ENCODE peak calls at places on chromosome 3, in five cellular contexts. G is transverse colon, X is GM12878, O is HCT116, E is suprapubic skin. Q is an unnamed sample.

GRCh38 chr3:20729185-20729584 is 543.2 kb upstream of the SGO1 start:
- DNase-seq in E (no peak), G (no peak), X (no peak), O (no peak), Q (no peak)

GRCh38 chr3:12870942-12871341 is 29.6 kb upstream of the RPL32 start:
- DNase-seq in X (no peak), G (peak; percentile 46), E (no peak), O (no peak), Q (no peak)

GRCh38 chr3:197399486-197399885 is 101.1 kb upstream of the DLG1 start:
- DNase-seq in G (no peak), O (no peak), X (no peak), E (no peak), Q (no peak)

GRCh38 chr3:12611117-12611516 is 52.8 kb downstream of the RAF1 start:
- DNase-seq in O (no peak), X (no peak), E (no peak), G (no peak), Q (no peak)

GRCh38 chr3:64730651-64731050 is 42.9 kb upstream of the ADAMTS9 start:
- DNase-seq in X (no peak), O (no peak), G (no peak), E (no peak), Q (no peak)

GRCh38 chr3:167626490-167626889 is 27.3 kb downstream of the WDR49 start:
- DNase-seq in E (no peak), G (no peak), X (no peak), O (no peak), Q (no peak)

GRCh38 chr3:13491206-13491974 is 11.3 kb downstream of the HDAC11 start:
- DNase-seq in O (no peak), E (no peak), X (no peak), G (no peak), Q (no peak)

GRCh38 chr3:46845397-46845859 is 17.8 kb downstream of the MYL3 start:
- DNase-seq in X (no peak), G (peak; percentile 65), E (peak; percentile 90), O (no peak), Q (peak; percentile 95)

GRCh38 chr3:65288781-65289180 is 601.0 kb upstream of the ADAMTS9 start:
- DNase-seq in E (no peak), O (no peak), G (no peak), X (no peak), Q (no peak)

GRCh38 chr3:150331978-150332568 is 76.0 kb upstream of the TSC22D2 start:
- DNase-seq in X (no peak), E (no peak), G (no peak), O (no peak), Q (no peak)

GRCh38 chr3:25836579-25836978 is 46.7 kb downstream of the OXSM start:
- DNase-seq in X (no peak), G (no peak), O (no peak), E (no peak), Q (no peak)

GRCh38 chr3:25826510-25826909 is 36.6 kb downstream of the OXSM start:
- DNase-seq in E (no peak), G (no peak), X (no peak), O (no peak), Q (no peak)

GRCh38 chr3:25830373-25831305 is 40.7 kb downstream of the OXSM start:
- DNase-seq in G (no peak), O (no peak), X (no peak), E (no peak), Q (no peak)

GRCh38 chr3:25834346-25834745 is 44.5 kb downstream of the OXSM start:
- DNase-seq in O (no peak), G (no peak), E (no peak), X (no peak), Q (no peak)

DNA sequence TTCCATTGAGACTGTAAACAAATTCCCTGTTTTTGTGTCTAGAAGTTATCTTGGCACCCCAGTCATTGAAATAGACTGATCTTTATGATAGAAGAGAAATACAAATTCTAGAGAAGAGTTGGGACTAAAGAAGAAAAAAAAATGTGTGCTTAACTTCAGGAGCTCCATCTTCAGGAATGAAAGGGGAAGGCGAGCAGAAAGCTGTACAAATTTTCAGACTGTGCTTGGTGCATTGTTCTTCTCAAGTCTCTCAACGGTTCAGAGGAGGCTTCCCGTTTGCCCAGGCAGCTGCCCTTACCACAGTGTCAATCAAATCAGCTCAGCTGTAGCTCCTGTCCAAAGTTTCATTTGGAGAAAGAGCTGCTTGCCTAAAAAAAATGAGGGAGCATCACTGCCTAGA is 41.7 kb downstream of the OXSM start:
- DNase-seq in G (no peak), O (peak; percentile 31), E (no peak), X (no peak), Q (no peak)
- TF ChIP-seq CTCF in G (no peak), O (peak; percentile 29), E (no peak), X (peak; percentile 37), Q (no peak)

GRCh38 chr3:179510496-179510895 is 52.2 kb upstream of the ACTL6A start:
- DNase-seq in O (no peak), X (no peak), E (no peak), G (no peak), Q (no peak)

GRCh38 chr3:179513867-179514266 is 48.9 kb upstream of the ACTL6A start:
- DNase-seq in X (no peak), E (no peak), G (no peak), O (no peak), Q (no peak)

GRCh38 chr3:179506792-179507191 is 55.5 kb upstream of the GNB4 start:
- DNase-seq in G (no peak), O (no peak), E (no peak), X (no peak), Q (no peak)

GRCh38 chr3:179509701-179510100 is 53.0 kb upstream of the ACTL6A start:
- DNase-seq in O (no peak), X (no peak), E (no peak), G (no peak), Q (no peak)

GRCh38 chr3:179512398-179512797 is 50.3 kb upstream of the ACTL6A start:
- DNase-seq in X (no peak), O (no peak), E (no peak), G (no peak), Q (no peak)
- TF ChIP-seq POLR2AphosphoS5 in X (no peak), O (no peak), E (no peak), G (no peak), Q (no peak)

GRCh38 chr3:55897573-55898224 is 410.6 kb upstream of the WNT5A start:
- DNase-seq in G (no peak), X (no peak), O (no peak), E (no peak), Q (no peak)
- TF ChIP-seq CTCF in G (peak; percentile 24), X (peak; percentile 19), O (no peak), E (no peak), Q (no peak)

GRCh38 chr3:42071720-42072582 is 19.2 kb upstream of the TRAK1 start:
- DNase-seq in X (no peak), E (peak; percentile 37), G (peak; percentile 75), O (no peak), Q (no peak)
- TF ChIP-seq POLR2AphosphoS5 in X (no peak), E (no peak), G (peak; percentile 73), O (no peak), Q (peak; percentile 46)

GRCh38 chr3:163811996-163812395 is 1266.3 kb downstream of the SI start:
- DNase-seq in X (no peak), O (no peak), G (no peak), E (no peak), Q (no peak)
- TF ChIP-seq CTCF in X (no peak), O (no peak), G (no peak), E (no peak), Q (no peak)

DNA sequence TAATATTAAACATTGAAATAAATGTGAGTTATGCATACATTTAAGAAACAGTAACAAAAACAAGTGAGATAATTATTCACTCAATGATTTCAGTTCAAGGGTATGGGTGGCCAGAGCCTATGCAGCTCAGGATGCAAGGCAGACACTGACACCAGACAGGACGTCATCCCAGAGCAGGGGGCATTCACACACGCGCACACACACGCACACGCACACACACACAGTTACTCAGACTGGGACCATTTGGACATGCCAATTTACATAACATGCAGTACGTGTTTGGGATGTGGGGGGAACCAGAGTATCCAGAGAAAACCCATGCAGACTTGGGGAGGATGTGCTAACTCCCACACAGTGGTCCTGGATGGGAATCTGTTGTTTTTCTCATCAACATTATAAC is 24.9 kb downstream of the CD200 start:
- DNase-seq in E (no peak), X (no peak), O (no peak), G (no peak), Q (no peak)
- TF ChIP-seq POLR2AphosphoS5 in E (no peak), X (no peak), O (no peak), G (no peak), Q (no peak)

DNA sequence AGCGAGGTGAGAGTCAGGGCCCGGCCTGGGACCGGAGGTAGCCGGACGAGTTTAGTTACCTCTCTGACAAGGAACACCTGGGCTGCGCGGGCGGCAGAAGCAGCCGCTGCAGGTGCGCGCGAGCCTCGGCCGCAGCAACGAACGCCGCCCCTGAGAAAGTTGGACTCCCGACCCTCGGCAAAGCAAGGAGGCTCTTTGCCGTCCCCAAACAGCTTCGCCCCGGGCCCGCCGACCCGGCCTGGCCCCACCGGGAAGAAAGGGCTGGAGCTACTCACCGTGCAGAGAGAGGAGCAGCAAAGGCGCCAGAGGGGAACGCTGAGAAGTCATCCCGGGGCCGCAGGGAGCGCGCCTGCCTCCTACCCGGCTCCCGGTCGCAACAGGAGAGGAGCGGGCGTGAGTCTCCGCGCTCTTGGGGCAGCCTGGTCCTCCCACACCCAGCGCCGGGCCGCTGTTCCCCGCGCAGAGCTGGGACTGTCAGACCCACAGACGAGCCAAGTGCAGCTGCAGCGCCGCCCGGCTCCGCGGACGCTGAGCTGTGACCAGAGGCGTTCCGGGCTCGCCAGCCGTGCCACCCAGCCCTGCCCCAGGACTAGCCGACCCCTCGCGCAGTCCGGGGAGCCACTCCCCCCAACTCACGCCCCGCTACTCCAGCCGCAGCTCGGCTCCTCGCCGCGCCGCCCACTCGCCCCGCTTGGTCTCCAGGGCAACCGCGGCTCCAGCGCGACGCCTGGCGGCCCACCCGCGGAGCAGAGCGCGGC is at the start of gene IGSF11:
- DNase-seq in G (peak; percentile 45), E (peak; percentile 79), O (no peak), X (no peak), Q (no peak)
- TF ChIP-seq CTCF in G (no peak), E (peak; percentile 64), O (peak; percentile 21), X (peak; percentile 68), Q (no peak)

DNA sequence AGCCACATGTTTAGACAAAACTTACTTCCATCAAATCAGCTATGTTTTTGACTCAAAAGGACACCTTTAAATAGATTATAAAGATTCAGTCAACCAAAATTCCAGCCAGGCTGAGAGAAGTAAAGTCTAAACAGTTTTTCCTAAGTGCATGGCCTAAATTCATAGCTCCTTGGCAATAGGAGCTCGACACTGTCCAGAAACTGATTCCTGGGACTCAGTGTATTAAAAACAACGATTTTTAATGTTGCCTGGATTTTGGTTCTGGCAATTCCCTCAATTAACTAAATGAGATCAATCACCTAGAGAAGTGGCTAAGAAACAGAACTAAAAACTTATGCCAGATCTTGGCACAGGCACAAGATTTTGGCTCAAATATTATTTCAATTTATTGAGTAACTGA is 136.0 kb downstream of the TFDP2 start:
- DNase-seq in X (no peak), O (no peak), E (no peak), G (no peak), Q (no peak)
- TF ChIP-seq POLR2AphosphoS5 in X (no peak), O (no peak), E (no peak), G (no peak), Q (no peak)

GRCh38 chr3:27325419-27325818 is 43.8 kb downstream of the NEK10 start:
- DNase-seq in X (no peak), E (no peak), G (no peak), O (no peak), Q (no peak)
- TF ChIP-seq CTCF in X (no peak), E (no peak), G (no peak), O (no peak), Q (no peak)